ENCODE peak calls at places on chromosomes 5 and 9, in ten cellular contexts. P, Z, J, M, S, Y, F, E, X and A are unnamed samples.

GRCh38 chr5:76831108-76831447 is 12.2 kb downstream of the F2RL1 start:
- DNase-seq in P (no peak), Z (no peak), J (peak), M (no peak), S (no peak), Y (no peak), F (peak), E (no peak), X (no peak), A (no peak)

GRCh38 chr9:129653819-129654528 is 11.5 kb upstream of the PRRX2 start:
- DNase-seq in P (no peak), Z (no peak), J (no peak), M (no peak), S (no peak), Y (peak), F (no peak), E (no peak), X (no peak), A (no peak)

GRCh38 chr9:93660647-93661046 is 84.3 kb downstream of the PHF2 start:
- DNase-seq in P (no peak), Z (no peak), J (no peak), M (no peak), S (peak), Y (no peak), F (no peak), E (no peak), X (no peak), A (peak)

GRCh38 chr5:58378613-58379385 is 81.1 kb downstream of the PLK2 start:
- DNase-seq in P (no peak), Z (no peak), J (no peak), M (no peak), S (no peak), Y (no peak), F (no peak), E (no peak), X (no peak), A (no peak)

GRCh38 chr9:131335356-131335755 is 45.8 kb downstream of the PLPP7 start:
- DNase-seq in P (no peak), Z (no peak), J (no peak), M (no peak), S (no peak), Y (no peak), F (no peak), E (no peak), X (no peak), A (no peak)

GRCh38 chr5:86640998-86641397 is 23.3 kb downstream of the COX7C start:
- DNase-seq in P (no peak), Z (no peak), J (no peak), M (no peak), S (no peak), Y (no peak), F (no peak), E (no peak), X (no peak), A (no peak)

GRCh38 chr5:162496080-162496808 is 428.7 kb downstream of the GABRG2 start:
- DNase-seq in P (no peak), Z (no peak), J (no peak), M (no peak), S (no peak), Y (no peak), F (no peak), E (no peak), X (no peak), A (no peak)

GRCh38 chr9:127307802-127308201 is 43.2 kb downstream of the GARNL3 start:
- DNase-seq in P (no peak), Z (no peak), J (no peak), M (no peak), S (peak), Y (no peak), F (no peak), E (no peak), X (no peak), A (no peak)

GRCh38 chr9:69168709-69169217 is 5.3 kb upstream of the TJP2 start:
- DNase-seq in P (peak), Z (peak), J (no peak), M (peak), S (peak), Y (peak), F (no peak), E (peak), X (no peak), A (peak)

GRCh38 chr9:11338130-11338529 is 725.3 kb upstream of the PTPRD start:
- DNase-seq in P (no peak), Z (no peak), J (no peak), M (no peak), S (no peak), Y (no peak), F (no peak), E (no peak), X (no peak), A (no peak)

GRCh38 chr9:134390537-134390936 is 64.3 kb downstream of the RXRA start:
- DNase-seq in P (no peak), Z (peak), J (no peak), M (peak), S (no peak), Y (no peak), F (no peak), E (peak), X (peak), A (peak)

GRCh38 chr5:65102826-65103673 is 334.3 kb downstream of the CWC27 start:
- DNase-seq in P (peak), Z (peak), J (no peak), M (peak), S (peak), Y (peak), F (no peak), E (peak), X (peak), A (peak)

GRCh38 chr5:2517451-2517850 is 234.0 kb downstream of the IRX2 start:
- DNase-seq in P (no peak), Z (no peak), J (no peak), M (no peak), S (no peak), Y (no peak), F (no peak), E (no peak), X (no peak), A (no peak)

GRCh38 chr9:136019041-136019680 is 58.0 kb upstream of the UBAC1 start:
- DNase-seq in P (no peak), Z (no peak), J (no peak), M (no peak), S (no peak), Y (no peak), F (no peak), E (no peak), X (no peak), A (no peak)

GRCh38 chr9:89902450-89902849 is 297.6 kb downstream of the GADD45G start:
- DNase-seq in P (no peak), Z (no peak), J (no peak), M (no peak), S (no peak), Y (peak), F (no peak), E (no peak), X (no peak), A (no peak)

GRCh38 chr9:118640836-118641557 is 728.2 kb downstream of the BRINP1 start:
- DNase-seq in P (no peak), Z (no peak), J (no peak), M (no peak), S (no peak), Y (no peak), F (no peak), E (no peak), X (no peak), A (no peak)

GRCh38 chr9:115694014-115694413 is 459.6 kb upstream of the PAPPA start:
- DNase-seq in P (no peak), Z (no peak), J (peak), M (no peak), S (no peak), Y (peak), F (no peak), E (no peak), X (no peak), A (no peak)

GRCh38 chr9:71747572-71747971 is 20.7 kb downstream of the CEMIP2 start:
- DNase-seq in P (no peak), Z (no peak), J (no peak), M (no peak), S (no peak), Y (no peak), F (no peak), E (no peak), X (no peak), A (no peak)

GRCh38 chr9:109317979-109318671 is 2.7 kb downstream of the EPB41L4B start:
- DNase-seq in P (no peak), Z (no peak), J (no peak), M (no peak), S (no peak), Y (peak), F (no peak), E (no peak), X (no peak), A (no peak)

GRCh38 chr5:74579215-74579614 is 61.3 kb downstream of the ENC1 start:
- DNase-seq in P (no peak), Z (peak), J (peak), M (peak), S (no peak), Y (no peak), F (no peak), E (no peak), X (peak), A (peak)

GRCh38 chr5:166768536-166768935 is 1522.9 kb upstream of the WWC1 start:
- DNase-seq in P (no peak), Z (no peak), J (no peak), M (no peak), S (no peak), Y (no peak), F (no peak), E (no peak), X (no peak), A (no peak)

GRCh38 chr5:103469288-103470065 is 93.1 kb downstream of the NUDT12 start:
- DNase-seq in P (no peak), Z (no peak), J (no peak), M (no peak), S (no peak), Y (no peak), F (no peak), E (no peak), X (no peak), A (no peak)

GRCh38 chr5:82586597-82586996 is 308.4 kb upstream of the RPS23 start:
- DNase-seq in P (no peak), Z (no peak), J (no peak), M (no peak), S (no peak), Y (no peak), F (no peak), E (no peak), X (no peak), A (no peak)

GRCh38 chr5:142053434-142054253 is 40.8 kb upstream of the GNPDA1 start:
- DNase-seq in P (peak), Z (no peak), J (peak), M (no peak), S (peak), Y (no peak), F (peak), E (no peak), X (no peak), A (no peak)

GRCh38 chr9:105912868-105913516 is 218.7 kb downstream of the TMEM38B start:
- DNase-seq in P (no peak), Z (no peak), J (no peak), M (no peak), S (no peak), Y (no peak), F (no peak), E (no peak), X (no peak), A (no peak)